ENCODE peak calls at places on chromosomes 4 and X, in eight cellular contexts. F, O, D, A, Y, U, G and K are unnamed samples.

GRCh38 chrX:70087857-70088256 is 25.6 kb downstream of the OTUD6A start:
- DNase-seq in O (peak; percentile 32), U (no peak), G (peak; percentile 12), D (no peak), F (no peak), A (no peak), Y (no peak), K (no peak)

GRCh38 chr4:80423553-80424224 is 88.2 kb downstream of the CFAP299 start:
- DNase-seq in G (no peak), Y (no peak), F (no peak), A (no peak), D (no peak), U (no peak), O (peak; percentile 7), K (no peak)

GRCh38 chrX:63918611-63919010 is 133.6 kb upstream of the ARHGEF9 start:
- DNase-seq in Y (no peak), U (no peak), F (no peak), A (no peak), D (no peak), O (peak; percentile 48), G (no peak), K (no peak)

GRCh38 chr4:1592179-1593037 is 91.7 kb downstream of the FAM53A start:
- DNase-seq in A (no peak), F (no peak), D (no peak), Y (no peak), G (no peak), U (peak; percentile 27), O (no peak), K (no peak)

GRCh38 chr4:5759236-5760075 is 48.5 kb downstream of the EVC start:
- DNase-seq in D (no peak), U (no peak), G (no peak), Y (no peak), O (peak; percentile 53), F (no peak), A (no peak), K (no peak)

GRCh38 chrX:48956728-48957414 is 536 bp downstream of the OTUD5 start:
- DNase-seq in A (peak; percentile 47), Y (no peak), F (peak; percentile 68), D (no peak), O (no peak), G (no peak), U (peak; percentile 47), K (no peak)

GRCh38 chr4:56857601-56858301 is 36.2 kb upstream of the SPINK2 start:
- DNase-seq in G (no peak), A (no peak), F (no peak), O (no peak), D (no peak), U (no peak), Y (no peak), K (no peak)

GRCh38 chrX:111830561-111830960 is 45.4 kb upstream of the TRPC5OS start:
- DNase-seq in Y (no peak), F (no peak), O (no peak), U (no peak), G (no peak), A (no peak), D (no peak), K (no peak)

GRCh38 chr4:9943761-9944160 is 77.5 kb downstream of the SLC2A9 start:
- DNase-seq in A (no peak), U (no peak), F (no peak), D (no peak), G (no peak), O (no peak), Y (no peak), K (no peak)

GRCh38 chr4:169102011-169102410 is 92.0 kb upstream of the CBR4 start:
- DNase-seq in F (no peak), Y (no peak), G (peak; percentile 45), A (no peak), D (no peak), U (no peak), O (no peak), K (no peak)

GRCh38 chr4:145808021-145808650 is 128.2 kb downstream of the C4orf51 start:
- DNase-seq in O (peak; percentile 99), A (no peak), U (no peak), Y (no peak), D (peak; percentile 97), G (peak; percentile 87), F (no peak), K (peak; percentile 87)

GRCh38 chrX:56793112-56793430 is 64.0 kb downstream of the NBDY start:
- DNase-seq in A (no peak), Y (peak; percentile 19), O (no peak), D (no peak), F (no peak), U (no peak), G (no peak), K (no peak)

GRCh38 chrX:110477593-110478228 is 119.1 kb downstream of the RTL9 start:
- DNase-seq in F (no peak), O (no peak), G (no peak), D (no peak), A (no peak), U (no peak), Y (no peak), K (no peak)

GRCh38 chr4:73507541-73507940 is 26.0 kb downstream of the AFM start:
- DNase-seq in F (no peak), O (no peak), A (no peak), Y (no peak), G (no peak), D (no peak), U (no peak), K (no peak)

DNA sequence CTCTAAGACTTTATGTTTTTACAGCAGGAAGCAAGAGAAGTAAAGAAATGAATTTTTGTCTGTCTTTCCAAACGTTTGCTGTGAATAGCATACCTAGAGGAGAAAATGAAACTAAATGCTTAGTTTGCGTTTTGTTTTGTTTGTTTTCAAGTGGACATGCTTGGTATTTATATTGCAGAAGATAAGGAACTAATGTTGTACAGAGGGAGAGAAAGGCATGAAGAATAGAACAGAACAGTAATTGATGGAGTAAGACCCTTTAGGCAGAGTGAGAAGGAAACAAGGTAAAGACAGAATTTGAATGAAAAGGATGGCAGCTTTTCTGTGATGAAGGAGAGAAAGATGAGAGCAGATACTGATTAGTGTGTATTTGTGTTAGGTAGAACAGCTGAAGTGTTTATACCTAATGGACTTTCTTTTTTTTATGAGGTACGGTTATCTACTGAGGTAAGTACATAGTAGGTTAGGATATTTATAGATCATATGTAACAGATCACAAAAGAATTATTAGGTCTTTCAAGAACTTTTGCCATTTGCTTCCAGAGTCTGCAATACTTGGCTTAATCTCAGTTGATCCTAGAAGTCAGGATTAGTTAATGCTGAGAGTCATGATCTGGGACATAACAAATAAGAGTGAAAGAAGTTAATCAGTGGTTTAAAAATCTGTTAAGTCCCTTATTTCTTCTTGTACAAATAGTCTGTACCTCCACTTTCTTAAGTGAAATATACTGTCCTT is 36.9 kb downstream of the FABP2 start:
- DNase-seq in A (no peak), Y (no peak), U (no peak), G (peak; percentile 4), O (peak; percentile 46), D (no peak), F (no peak), K (no peak)
- H3K4me3 ChIP-seq in A (no peak overlapping the region), Y (no peak overlapping the region), U (no peak overlapping the region), G (no peak overlapping the region), O (no peak overlapping the region), D (no peak overlapping the region), F (no peak overlapping the region), K (no peak overlapping the region)

GRCh38 chrX:135625995-135626394 is 87.4 kb upstream of the CT45A1 start:
- DNase-seq in Y (no peak), D (no peak), F (no peak), U (no peak), A (no peak), O (peak; percentile 21), G (peak; percentile 23), K (no peak)
- TF ChIP-seq CTCF in Y (no peak), D (no peak), F (no peak), U (peak; percentile 12), A (no peak), O (peak; percentile 8), G (peak; percentile 36), K (no peak)

GRCh38 chr4:183100298-183100599 is 1.2 kb downstream of the WWC2 start:
- DNase-seq in O (no peak), Y (no peak), F (no peak), G (no peak), D (no peak), A (no peak), U (no peak), K (no peak)

GRCh38 chr4:183101956-183102480 is 3.0 kb downstream of the WWC2 start:
- DNase-seq in O (peak; percentile 39), F (no peak), D (no peak), G (no peak), U (no peak), Y (no peak), A (no peak), K (no peak)

GRCh38 chr4:183099537-183100297 is 660 bp downstream of the WWC2 start:
- DNase-seq in G (peak; percentile 39), F (peak; percentile 71), D (no peak), A (no peak), O (no peak), Y (peak; percentile 34), U (peak; percentile 67), K (no peak)

GRCh38 chr4:183098723-183099536 is at the start of gene WWC2:
- DNase-seq in U (peak; percentile 95), G (peak; percentile 96), Y (peak; percentile 90), O (peak; percentile 74), F (peak; percentile 91), D (peak; percentile 69), A (peak; percentile 84), K (peak; percentile 37)

DNA sequence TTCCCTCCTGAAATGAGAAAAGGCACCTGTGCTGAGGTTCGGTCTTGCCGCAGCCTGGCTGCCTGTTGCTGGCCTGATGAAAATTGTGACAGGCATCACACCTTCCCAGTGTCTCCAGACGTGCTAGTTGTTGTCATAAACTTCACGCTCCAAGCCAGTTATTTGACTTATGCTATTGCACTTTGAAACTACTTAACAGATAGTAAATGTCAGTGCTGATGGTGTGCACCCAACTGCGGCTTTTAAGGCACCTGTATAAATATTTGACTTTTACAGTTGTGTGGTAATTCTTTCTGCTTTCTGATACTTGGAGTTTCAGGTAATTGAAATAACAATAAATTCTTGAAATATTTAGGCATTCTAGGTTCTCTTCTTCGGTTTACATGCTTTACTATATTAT is 1.8 kb downstream of the WWC2 start:
- DNase-seq in F (no peak), D (no peak), G (no peak), U (no peak), A (no peak), O (peak; percentile 23), Y (no peak), K (no peak)
- H3K4me3 ChIP-seq in F (peak overlapping the region; percentile 85), D (peak overlapping the region; percentile 88), G (peak overlapping the region; percentile 89), U (peak overlapping the region; percentile 87), A (peak overlapping the region; percentile 76), O (peak overlapping the region; percentile 77), Y (no peak overlapping the region), K (peak overlapping the region; percentile 85)

DNA sequence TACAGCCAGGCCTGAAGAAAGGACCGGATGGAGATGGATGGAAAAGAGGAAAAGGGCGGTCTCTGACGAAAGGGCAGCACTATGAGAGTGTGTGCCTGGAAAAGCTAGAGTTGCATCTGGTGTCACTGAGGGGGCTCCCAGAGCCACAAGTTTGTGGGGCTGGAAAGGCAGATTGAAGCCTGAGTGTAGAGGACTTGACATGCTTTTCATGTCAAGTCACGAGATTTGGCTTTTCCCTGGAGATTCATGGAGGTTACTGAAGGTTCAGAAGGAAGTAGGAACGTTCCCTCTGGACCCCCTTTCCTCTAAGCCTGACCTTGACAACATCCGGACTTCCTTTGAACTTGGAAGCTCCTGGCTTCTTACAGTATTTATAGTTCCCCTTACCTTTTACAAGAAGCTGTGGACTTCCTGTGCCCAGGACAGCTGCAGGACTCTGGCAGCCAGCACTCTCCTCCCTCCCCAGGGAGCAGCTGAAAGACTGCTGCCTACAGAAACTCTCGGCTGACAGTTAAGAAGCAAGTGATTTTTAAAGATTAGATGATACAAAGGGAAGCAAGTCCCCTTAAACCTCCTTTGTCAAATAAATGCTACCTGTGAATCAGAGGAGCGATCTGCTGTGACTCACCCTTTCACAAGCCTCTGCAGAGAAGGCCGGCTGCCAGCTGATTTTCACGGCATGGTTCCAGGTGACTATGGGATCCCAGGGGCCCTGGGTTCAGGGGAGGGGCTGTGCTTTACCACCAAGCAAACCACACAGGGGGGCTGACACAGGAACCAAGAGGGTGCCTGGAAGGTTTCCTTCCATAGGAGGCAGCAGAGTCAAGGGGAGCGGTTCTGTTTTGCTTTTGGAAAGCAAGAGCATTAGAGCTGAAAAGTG is 72.9 kb upstream of the STIM2 start:
- DNase-seq in U (no peak), O (peak; percentile 93), A (peak; percentile 39), D (peak; percentile 55), G (peak; percentile 85), F (no peak), Y (no peak), K (no peak)
- TF ChIP-seq CTCF in U (peak; percentile 41), O (peak; percentile 13), A (peak; percentile 26), D (peak; percentile 28), G (peak; percentile 73), F (no peak), Y (no peak), K (peak; percentile 44)